ENCODE peak calls at places on chromosomes 11 and 22, in five cellular contexts. D, R, Z, M and E are unnamed samples.

GRCh38 chr11:66612458-66612857 is 4.0 kb upstream of the RBM14 start:
- DNase-seq in D (no peak), R (no peak), Z (no peak), M (no peak), E (no peak)

GRCh38 chr11:97269527-97269926 is 879.7 kb downstream of the JRKL start:
- DNase-seq in D (no peak), R (no peak), Z (no peak), M (no peak), E (no peak)

GRCh38 chr11:25766332-25767015 is 565.5 kb upstream of the ANO3 start:
- DNase-seq in D (no peak), R (no peak), Z (no peak), M (no peak), E (no peak)

GRCh38 chr11:58616594-58616993 is 5.9 kb upstream of the CNTF start:
- DNase-seq in D (no peak), R (no peak), Z (peak), M (no peak), E (no peak)

GRCh38 chr22:47145883-47146282 is 383.4 kb downstream of the TBC1D22A start:
- DNase-seq in D (no peak), R (no peak), Z (no peak), M (no peak), E (no peak)

GRCh38 chr11:76609736-76610370 is 60.7 kb downstream of the LRRC32 start:
- DNase-seq in D (no peak), R (no peak), Z (no peak), M (no peak), E (no peak)

GRCh38 chr11:91776660-91777059 is 448.0 kb upstream of the FAT3 start:
- DNase-seq in D (no peak), R (peak), Z (no peak), M (no peak), E (peak)

GRCh38 chr11:117834838-117835443 is 10.4 kb upstream of the FXYD2 start:
- DNase-seq in D (no peak), R (no peak), Z (no peak), M (no peak), E (no peak)

GRCh38 chr22:35337932-35338331 is 38.2 kb downstream of the TOM1 start:
- DNase-seq in D (no peak), R (no peak), Z (no peak), M (no peak), E (no peak)

GRCh38 chr22:25668437-25668836 is 73.6 kb upstream of the MYO18B start:
- DNase-seq in D (peak), R (no peak), Z (no peak), M (no peak), E (no peak)

GRCh38 chr11:8754241-8754640 is 71.6 kb downstream of the RPL27A start:
- DNase-seq in D (no peak), R (no peak), Z (no peak), M (no peak), E (no peak)

GRCh38 chr11:57467508-57468157 is 7.3 kb downstream of the RTN4RL2 start:
- DNase-seq in D (no peak), R (no peak), Z (no peak), M (no peak), E (no peak)

GRCh38 chr22:23786261-23786710 is 480 bp upstream of the SMARCB1 start:
- DNase-seq in D (no peak), R (no peak), Z (no peak), M (no peak), E (no peak)

GRCh38 chr11:68296344-68297051 is 15.9 kb upstream of the LRP5 start:
- DNase-seq in D (no peak), R (no peak), Z (no peak), M (no peak), E (no peak)

GRCh38 chr22:30073743-30074142 is 6.5 kb upstream of the HORMAD2 start:
- DNase-seq in D (no peak), R (no peak), Z (no peak), M (no peak), E (no peak)

GRCh38 chr11:46615756-46616155 is 1.3 kb downstream of the HARBI1 start:
- DNase-seq in D (no peak), R (no peak), Z (no peak), M (no peak), E (no peak)

GRCh38 chr11:77201991-77202841 is 74.2 kb downstream of the MYO7A start:
- DNase-seq in D (no peak), R (no peak), Z (peak), M (no peak), E (no peak)

GRCh38 chr11:26994579-26995210 is 783 bp downstream of the FIBIN start:
- DNase-seq in D (peak), R (no peak), Z (peak), M (no peak), E (no peak)

GRCh38 chr11:59040607-59041006 is 45.5 kb upstream of the GLYATL1B start:
- DNase-seq in D (no peak), R (peak), Z (no peak), M (no peak), E (no peak)

GRCh38 chr11:60280412-60280811 is at the start of gene MS4A4A:
- DNase-seq in D (no peak), R (no peak), Z (no peak), M (no peak), E (peak)

GRCh38 chr11:67252831-67253239 is 13.4 kb upstream of the GRK2 start:
- DNase-seq in D (peak), R (no peak), Z (peak), M (no peak), E (no peak)

GRCh38 chr11:82927264-82927880 is 25.8 kb downstream of the DDIAS start:
- DNase-seq in D (peak), R (peak), Z (no peak), M (no peak), E (peak)

GRCh38 chr11:48105096-48105990 is 111.3 kb upstream of the OR4B1 start:
- DNase-seq in D (no peak), R (no peak), Z (no peak), M (no peak), E (no peak)

GRCh38 chr11:65491614-65492386 is 7.0 kb upstream of the MALAT1 start:
- DNase-seq in D (peak), R (peak), Z (peak), M (peak), E (peak)

GRCh38 chr11:73866586-73866996 is 10.1 kb downstream of the COA4 start:
- DNase-seq in D (no peak), R (no peak), Z (no peak), M (no peak), E (no peak)

GRCh38 chr11:96188625-96189006 is 154.4 kb downstream of the MAML2 start:
- DNase-seq in D (no peak), R (no peak), Z (no peak), M (no peak), E (no peak)

GRCh38 chr11:113436672-113437252 is 38.4 kb downstream of the DRD2 start:
- DNase-seq in D (no peak), R (no peak), Z (no peak), M (no peak), E (no peak)

GRCh38 chr11:59756845-59757244 is 1.7 kb downstream of the STX3 start:
- DNase-seq in D (peak), R (no peak), Z (no peak), M (no peak), E (no peak)

GRCh38 chr22:46074771-46075551 is 75.4 kb upstream of the PPARA start:
- DNase-seq in D (peak), R (no peak), Z (peak), M (no peak), E (no peak)

GRCh38 chr11:58905716-58906547 is 33.4 kb upstream of the GLYATL1 start:
- DNase-seq in D (peak), R (peak), Z (peak), M (no peak), E (peak)

GRCh38 chr11:36186340-36186739 is 102.9 kb downstream of the COMMD9 start:
- DNase-seq in D (no peak), R (peak), Z (no peak), M (no peak), E (no peak)

GRCh38 chr11:15101072-15101701 is 13.5 kb upstream of the INSC start:
- DNase-seq in D (peak), R (peak), Z (peak), M (no peak), E (peak)